ENCODE peak calls at places on chromosomes 16 and 17, in ten cellular contexts. One of them, this sample, is unnamed.

GRCh38 chr16:29645699-29646187 is 17.3 kb upstream of the SPN start:
- DNase-seq in fibroblast of mammary gland: peak; percentile 43
- DNase-seq in stimulated activated CD4-positive, alpha-beta T cell treated with anti-CD3 and anti-CD28 coated beads, Interleukin-1b, Interleukin-23, amount 100 ng/mL, for 24 hours: no peak
- DNase-seq in fibroblast of pulmonary artery: peak; percentile 25
- DNase-seq in GM13977: peak; percentile 76
- DNase-seq in hypothalamus: no peak
- DNase-seq in amniotic stem cell: no peak
- DNase-seq in ureter: no peak
- DNase-seq in astrocyte of the spinal cord: peak; percentile 2
- DNase-seq in activated CD4-positive, CD25-positive, alpha-beta regulatory T cell: no peak
- DNase-seq in this sample: no peak

GRCh38 chr16:22413819-22414218 is 39.4 kb upstream of the CDR2 start:
- DNase-seq in stimulated activated CD4-positive, alpha-beta T cell treated with anti-CD3 and anti-CD28 coated beads, Interleukin-1b, Interleukin-23, amount 100 ng/mL, for 24 hours: no peak
- DNase-seq in fibroblast of mammary gland: no peak
- DNase-seq in astrocyte of the spinal cord: no peak
- DNase-seq in amniotic stem cell: no peak
- DNase-seq in ureter: no peak
- DNase-seq in fibroblast of pulmonary artery: no peak
- DNase-seq in activated CD4-positive, CD25-positive, alpha-beta regulatory T cell: no peak
- DNase-seq in hypothalamus: no peak
- DNase-seq in GM13977: no peak
- DNase-seq in this sample: no peak

GRCh38 chr16:72098936-72099335 is 5.3 kb downstream of the DHX38 start:
- DNase-seq in hypothalamus: no peak
- DNase-seq in ureter: no peak
- DNase-seq in amniotic stem cell: no peak
- DNase-seq in fibroblast of pulmonary artery: no peak
- DNase-seq in fibroblast of mammary gland: no peak
- DNase-seq in activated CD4-positive, CD25-positive, alpha-beta regulatory T cell: no peak
- DNase-seq in astrocyte of the spinal cord: no peak
- DNase-seq in stimulated activated CD4-positive, alpha-beta T cell treated with anti-CD3 and anti-CD28 coated beads, Interleukin-1b, Interleukin-23, amount 100 ng/mL, for 24 hours: no peak
- DNase-seq in GM13977: no peak
- DNase-seq in this sample: no peak

GRCh38 chr17:61689610-61690180 is 98.7 kb upstream of the NACA2 start:
- DNase-seq in GM13977: no peak
- DNase-seq in hypothalamus: no peak
- DNase-seq in astrocyte of the spinal cord: no peak
- DNase-seq in stimulated activated CD4-positive, alpha-beta T cell treated with anti-CD3 and anti-CD28 coated beads, Interleukin-1b, Interleukin-23, amount 100 ng/mL, for 24 hours: no peak
- DNase-seq in fibroblast of pulmonary artery: peak; percentile 29
- DNase-seq in ureter: no peak
- DNase-seq in amniotic stem cell: no peak
- DNase-seq in fibroblast of mammary gland: peak; percentile 47
- DNase-seq in activated CD4-positive, CD25-positive, alpha-beta regulatory T cell: no peak
- DNase-seq in this sample: no peak

GRCh38 chr16:87297918-87298631 is 19.1 kb downstream of the C16orf95 start:
- DNase-seq in GM13977: peak; percentile 57
- DNase-seq in activated CD4-positive, CD25-positive, alpha-beta regulatory T cell: no peak
- DNase-seq in fibroblast of pulmonary artery: peak; percentile 33
- DNase-seq in fibroblast of mammary gland: peak; percentile 21
- DNase-seq in stimulated activated CD4-positive, alpha-beta T cell treated with anti-CD3 and anti-CD28 coated beads, Interleukin-1b, Interleukin-23, amount 100 ng/mL, for 24 hours: no peak
- DNase-seq in ureter: no peak
- DNase-seq in astrocyte of the spinal cord: peak; percentile 16
- DNase-seq in hypothalamus: no peak
- DNase-seq in amniotic stem cell: no peak
- DNase-seq in this sample: no peak

GRCh38 chr16:88905563-88905962 is 39.1 kb upstream of the PABPN1L start:
- DNase-seq in ureter: no peak
- DNase-seq in fibroblast of pulmonary artery: no peak
- DNase-seq in astrocyte of the spinal cord: no peak
- DNase-seq in amniotic stem cell: no peak
- DNase-seq in stimulated activated CD4-positive, alpha-beta T cell treated with anti-CD3 and anti-CD28 coated beads, Interleukin-1b, Interleukin-23, amount 100 ng/mL, for 24 hours: no peak
- DNase-seq in activated CD4-positive, CD25-positive, alpha-beta regulatory T cell: no peak
- DNase-seq in fibroblast of mammary gland: no peak
- DNase-seq in GM13977: peak; percentile 83
- DNase-seq in hypothalamus: no peak
- DNase-seq in this sample: no peak

GRCh38 chr16:70157105-70157476 is 16.5 kb upstream of the CLEC18C start:
- DNase-seq in GM13977: no peak
- DNase-seq in fibroblast of mammary gland: no peak
- DNase-seq in fibroblast of pulmonary artery: no peak
- DNase-seq in amniotic stem cell: no peak
- DNase-seq in astrocyte of the spinal cord: no peak
- DNase-seq in hypothalamus: no peak
- DNase-seq in stimulated activated CD4-positive, alpha-beta T cell treated with anti-CD3 and anti-CD28 coated beads, Interleukin-1b, Interleukin-23, amount 100 ng/mL, for 24 hours: no peak
- DNase-seq in ureter: peak; percentile 44
- DNase-seq in activated CD4-positive, CD25-positive, alpha-beta regulatory T cell: no peak
- DNase-seq in this sample: no peak

GRCh38 chr17:62706598-62707424 is 79.3 kb downstream of the MRC2 start:
- DNase-seq in astrocyte of the spinal cord: no peak
- DNase-seq in hypothalamus: no peak
- DNase-seq in stimulated activated CD4-positive, alpha-beta T cell treated with anti-CD3 and anti-CD28 coated beads, Interleukin-1b, Interleukin-23, amount 100 ng/mL, for 24 hours: no peak
- DNase-seq in fibroblast of pulmonary artery: no peak
- DNase-seq in fibroblast of mammary gland: no peak
- DNase-seq in ureter: no peak
- DNase-seq in GM13977: no peak
- DNase-seq in activated CD4-positive, CD25-positive, alpha-beta regulatory T cell: no peak
- DNase-seq in amniotic stem cell: no peak
- DNase-seq in this sample: no peak

GRCh38 chr17:75809631-75810111 is 25.1 kb downstream of the UNK start:
- DNase-seq in astrocyte of the spinal cord: no peak
- DNase-seq in activated CD4-positive, CD25-positive, alpha-beta regulatory T cell: no peak
- DNase-seq in stimulated activated CD4-positive, alpha-beta T cell treated with anti-CD3 and anti-CD28 coated beads, Interleukin-1b, Interleukin-23, amount 100 ng/mL, for 24 hours: no peak
- DNase-seq in GM13977: no peak
- DNase-seq in ureter: no peak
- DNase-seq in amniotic stem cell: no peak
- DNase-seq in fibroblast of mammary gland: no peak
- DNase-seq in fibroblast of pulmonary artery: no peak
- DNase-seq in hypothalamus: no peak
- DNase-seq in this sample: no peak